ENCODE peak calls at places on chromosomes 7 and 10, in ten cellular contexts. One of them, this sample, is unnamed.

GRCh38 chr10:59557052-59557451 is 152.6 kb downstream of the SLC16A9 start:
- DNase-seq in NCI-H1694: peak
- DNase-seq in left colon: no peak
- DNase-seq in AML-193: no peak
- DNase-seq in Caco-2: no peak
- DNase-seq in M059J: no peak
- DNase-seq in A549: no peak
- DNase-seq in NCI-H1105: no peak
- DNase-seq in ureter: no peak
- DNase-seq in AG04450: no peak
- DNase-seq in this sample: no peak

GRCh38 chr10:116207180-116207579 is 65.8 kb downstream of the GFRA1 start:
- DNase-seq in ureter: no peak
- DNase-seq in NCI-H1105: no peak
- DNase-seq in A549: no peak
- DNase-seq in M059J: no peak
- DNase-seq in AG04450: no peak
- DNase-seq in AML-193: no peak
- DNase-seq in NCI-H1694: no peak
- DNase-seq in left colon: no peak
- DNase-seq in Caco-2: no peak
- DNase-seq in this sample: no peak

GRCh38 chr7:13540429-13540828 is 449.0 kb downstream of the ETV1 start:
- DNase-seq in A549: no peak
- DNase-seq in Caco-2: no peak
- DNase-seq in AG04450: peak
- DNase-seq in NCI-H1105: no peak
- DNase-seq in M059J: peak
- DNase-seq in ureter: no peak
- DNase-seq in left colon: no peak
- DNase-seq in AML-193: no peak
- DNase-seq in NCI-H1694: no peak
- DNase-seq in this sample: no peak

GRCh38 chr10:99982728-99983127 is 27.0 kb downstream of the DNMBP start:
- DNase-seq in AML-193: no peak
- DNase-seq in left colon: no peak
- DNase-seq in A549: no peak
- DNase-seq in ureter: no peak
- DNase-seq in NCI-H1105: no peak
- DNase-seq in Caco-2: no peak
- DNase-seq in NCI-H1694: no peak
- DNase-seq in AG04450: no peak
- DNase-seq in M059J: no peak
- DNase-seq in this sample: no peak

GRCh38 chr7:28347462-28347861 is 64.9 kb upstream of the CREB5 start:
- DNase-seq in NCI-H1105: no peak
- DNase-seq in AML-193: no peak
- DNase-seq in A549: no peak
- DNase-seq in NCI-H1694: no peak
- DNase-seq in Caco-2: no peak
- DNase-seq in M059J: no peak
- DNase-seq in left colon: no peak
- DNase-seq in AG04450: peak
- DNase-seq in ureter: no peak
- DNase-seq in this sample: no peak

GRCh38 chr7:37205451-37205850 is 243.2 kb downstream of the ELMO1 start:
- DNase-seq in ureter: no peak
- DNase-seq in A549: no peak
- DNase-seq in NCI-H1105: no peak
- DNase-seq in left colon: no peak
- DNase-seq in M059J: no peak
- DNase-seq in AG04450: no peak
- DNase-seq in NCI-H1694: no peak
- DNase-seq in Caco-2: no peak
- DNase-seq in AML-193: no peak
- DNase-seq in this sample: no peak

GRCh38 chr10:78351283-78351682 is 317.6 kb downstream of the RPS24 start:
- DNase-seq in AML-193: no peak
- DNase-seq in NCI-H1694: no peak
- DNase-seq in ureter: no peak
- DNase-seq in M059J: no peak
- DNase-seq in NCI-H1105: no peak
- DNase-seq in Caco-2: no peak
- DNase-seq in A549: no peak
- DNase-seq in AG04450: no peak
- DNase-seq in left colon: peak
- DNase-seq in this sample: no peak

GRCh38 chr10:14282271-14282670 is 48.5 kb downstream of the FRMD4A start:
- DNase-seq in AML-193: no peak
- DNase-seq in A549: peak
- DNase-seq in NCI-H1105: no peak
- DNase-seq in Caco-2: no peak
- DNase-seq in NCI-H1694: no peak
- DNase-seq in AG04450: no peak
- DNase-seq in M059J: peak
- DNase-seq in ureter: no peak
- DNase-seq in left colon: no peak
- DNase-seq in this sample: no peak

GRCh38 chr10:84541289-84541637 is 212.9 kb downstream of the CCSER2 start:
- DNase-seq in A549: peak
- DNase-seq in NCI-H1694: no peak
- DNase-seq in M059J: peak
- DNase-seq in ureter: no peak
- DNase-seq in NCI-H1105: no peak
- DNase-seq in Caco-2: no peak
- DNase-seq in AG04450: no peak
- DNase-seq in AML-193: no peak
- DNase-seq in left colon: no peak
- DNase-seq in this sample: no peak